ENCODE peak calls at places on chromosomes 4 and X, in four cellular contexts. X is RPMI8226; O is activated T-helper 9 cell treated with anti-CD3 and anti-CD28 coated beads, Interleukin-2, amount 50 U/mL, for 16 hours; Q is SJSA1. P is an unnamed sample.

GRCh38 chr4:167290684-167291083 is 56.4 kb upstream of the SPOCK3 start:
- DNase-seq in Q (no peak), X (no peak), O (no peak), P (no peak)

GRCh38 chr4:185179488-185179887 is 24.3 kb downstream of the CFAP97 start:
- DNase-seq in Q (no peak), X (no peak), O (no peak), P (no peak)

GRCh38 chr4:139692300-139693012 is 26.8 kb downstream of the MGST2 start:
- DNase-seq in O (no peak), X (no peak), Q (no peak), P (no peak)

GRCh38 chr4:100632163-100632562 is 114.3 kb upstream of the EMCN start:
- DNase-seq in Q (no peak), O (no peak), X (no peak), P (no peak)

GRCh38 chrX:40542208-40542607 is 38.6 kb upstream of the ATP6AP2 start:
- DNase-seq in Q (no peak), O (no peak), X (no peak), P (no peak)

GRCh38 chr4:95267081-95267480 is 281.7 kb downstream of the UNC5C start:
- DNase-seq in O (no peak), X (no peak), Q (peak), P (no peak)

GRCh38 chr4:164318350-164318749 is 435.6 kb upstream of the SMIM31 start:
- DNase-seq in O (no peak), Q (no peak), X (no peak), P (no peak)

GRCh38 chr4:113627321-113627720 is 134.2 kb downstream of the CAMK2D start:
- DNase-seq in X (no peak), Q (no peak), O (no peak), P (no peak)

GRCh38 chrX:71236858-71237257 is 13.8 kb downstream of the GJB1 start:
- DNase-seq in O (no peak), Q (no peak), X (no peak), P (no peak)

GRCh38 chrX:38561951-38562719 is 793 bp downstream of the TSPAN7 start:
- DNase-seq in X (no peak), Q (peak), O (peak), P (no peak)

GRCh38 chr4:89305712-89306437 is 1.7 kb downstream of the GPRIN3 start:
- DNase-seq in X (peak), O (no peak), Q (no peak), P (no peak)

GRCh38 chr4:79413486-79413885 is 5.5 kb upstream of the GK2 start:
- DNase-seq in O (no peak), X (no peak), Q (no peak), P (no peak)

GRCh38 chrX:135437867-135438733 is 16.4 kb downstream of the SMIM10L2A start:
- DNase-seq in O (no peak), Q (no peak), X (peak), P (no peak)

GRCh38 chrX:22177950-22178349 is 94.8 kb upstream of the CBLL2 start:
- DNase-seq in X (no peak), O (no peak), Q (no peak), P (no peak)

GRCh38 chrX:122770581-122770980 is 413.5 kb upstream of the GRIA3 start:
- DNase-seq in X (no peak), O (no peak), Q (no peak), P (no peak)

GRCh38 chr4:72489267-72489666 is 79.8 kb downstream of the ADAMTS3 start:
- DNase-seq in O (no peak), X (no peak), Q (no peak), P (no peak)

GRCh38 chr4:169143335-169143734 is 127.4 kb downstream of the SH3RF1 start:
- DNase-seq in Q (no peak), O (no peak), X (peak), P (no peak)

GRCh38 chrX:50111762-50112161 is 89.0 kb downstream of the AKAP4 start:
- DNase-seq in Q (no peak), X (no peak), O (no peak), P (no peak)

GRCh38 chrX:53223955-53224859 is 800 bp downstream of the KDM5C start:
- DNase-seq in Q (peak), X (peak), O (peak), P (no peak)

GRCh38 chrX:126376465-126376864 is 176.1 kb downstream of the DCAF12L1 start:
- DNase-seq in X (no peak), Q (no peak), O (no peak), P (no peak)

GRCh38 chrX:133465254-133465653 is 50.0 kb upstream of the GPC4 start:
- DNase-seq in Q (no peak), O (no peak), X (no peak), P (no peak)

GRCh38 chr4:2353222-2354107 is 65.0 kb downstream of the ZFYVE28 start:
- DNase-seq in X (no peak), O (no peak), Q (no peak), P (no peak)

GRCh38 chrX:100931218-100931924 is 2.7 kb upstream of the XKRX start:
- DNase-seq in Q (no peak), X (peak), O (no peak), P (no peak)

GRCh38 chrX:47958943-47959342 is 44.8 kb downstream of the ZNF182 start:
- DNase-seq in O (no peak), Q (no peak), X (peak), P (no peak)

GRCh38 chrX:83759872-83760271 is 101.1 kb upstream of the CYLC1 start:
- DNase-seq in O (no peak), X (peak), Q (no peak), P (no peak)

GRCh38 chrX:74804574-74804973 is 120.7 kb downstream of the NEXMIF start:
- DNase-seq in X (peak), O (no peak), Q (no peak), P (no peak)

GRCh38 chr4:76495166-76495565 is 60.1 kb downstream of the SHROOM3 start:
- DNase-seq in X (no peak), Q (no peak), O (no peak), P (no peak)

GRCh38 chrX:137166591-137166990 is 132.8 kb upstream of the GPR101 start:
- DNase-seq in O (no peak), Q (no peak), X (no peak), P (no peak)

GRCh38 chr4:123488916-123489315 is 92.3 kb downstream of the SPRY1 start:
- DNase-seq in O (no peak), Q (peak), X (no peak), P (no peak)

GRCh38 chr4:108683479-108683878 is 33.1 kb downstream of the OSTC start:
- DNase-seq in X (peak), O (no peak), Q (peak), P (no peak)

GRCh38 chr4:137070614-137071013 is 461.7 kb downstream of the PCDH18 start:
- DNase-seq in Q (no peak), O (no peak), X (no peak), P (no peak)

GRCh38 chrX:24282381-24283121 is 31.3 kb downstream of the SUPT20HL2 start:
- DNase-seq in Q (no peak), X (no peak), O (no peak), P (no peak)

GRCh38 chr4:20422398-20422797 is 170.7 kb downstream of the SLIT2 start:
- DNase-seq in O (no peak), X (peak), Q (peak), P (no peak)

GRCh38 chr4:7427326-7428260 is 7.1 kb downstream of the PSAPL1 start:
- DNase-seq in X (no peak), Q (no peak), O (no peak), P (no peak)

GRCh38 chr4:155999743-156000142 is 46.1 kb upstream of the CTSO start:
- DNase-seq in O (no peak), X (no peak), Q (no peak), P (no peak)

P was measured in stimulated activated effector memory CD8-positive, alpha-beta T cell treated with anti-CD3 and anti-CD28 coated beads, Interleukin-12 subunit alpha, Interleukin-12 subunit beta, amount 100 ng/mL, for 72 hours.